ENCODE peak calls at places on chromosome 15, in four cellular contexts. B, Q, O and L are unnamed samples.

GRCh38 chr15:88476635-88477038 is 9.1 kb downstream of the MRPS11 start:
- DNase-seq in B (no peak), Q (peak; percentile 58), O (peak; percentile 41), L (peak; percentile 63)

GRCh38 chr15:90711418-90711824 is 5.7 kb upstream of the BLM start:
- DNase-seq in B (no peak), O (no peak), Q (no peak), L (no peak)

GRCh38 chr15:22979069-22979698 is 984 bp downstream of the CYFIP1 start:
- DNase-seq in B (peak; percentile 51), Q (peak; percentile 77), O (no peak), L (no peak)

GRCh38 chr15:41969851-41970431 is 2.4 kb downstream of the EHD4 start:
- DNase-seq in B (peak; percentile 73), O (no peak), Q (no peak), L (no peak)

GRCh38 chr15:31080618-31081017 is 20.9 kb downstream of the TRPM1 start:
- DNase-seq in O (peak; percentile 59), Q (peak; percentile 76), B (peak; percentile 31), L (peak; percentile 44)

GRCh38 chr15:70852501-70853269 is 1.3 kb downstream of the LARP6 start:
- DNase-seq in Q (no peak), O (no peak), B (no peak), L (no peak)

GRCh38 chr15:43932907-43933306 is 106.1 kb downstream of the WDR76 start:
- DNase-seq in B (no peak), O (no peak), Q (no peak), L (no peak)

GRCh38 chr15:76203346-76203745 is 107.9 kb downstream of the ETFA start:
- DNase-seq in B (no peak), Q (no peak), O (no peak), L (no peak)